ENCODE peak calls at places on chromosome X, in six cellular contexts. G is cardiac muscle cell, N is HCT116, F is tibial artery, C is left ventricle myocardium inferior, E is right cardiac atrium. B is an unnamed sample. For H3K4me1, the result is how much of the 10 kb centered on the place peaks cover.

GRCh38 chrX:80471582-80471981 is 51.3 kb downstream of the TENT5D start:
- DNase-seq in E (no peak), G (no peak), N (no peak), F (no peak), C (no peak), B (no peak)

GRCh38 chrX:2875798-2876399 is 47.2 kb downstream of the GYG2 start:
- DNase-seq in E (no peak), C (no peak), F (no peak), G (peak), N (no peak), B (no peak)

GRCh38 chrX:129549124-129549523 is 9.1 kb downstream of the OCRL start:
- DNase-seq in N (no peak), G (no peak), E (no peak), F (no peak), C (no peak), B (no peak)

GRCh38 chrX:88903989-88904718 is 157.1 kb downstream of the CPXCR1 start:
- DNase-seq in F (no peak), E (no peak), N (no peak), G (no peak), C (no peak), B (no peak)

GRCh38 chrX:554271-554670 is 76.3 kb upstream of the SHOX start:
- DNase-seq in E (no peak), C (no peak), F (no peak), N (no peak), G (no peak), B (no peak)

GRCh38 chrX:41118156-41118555 is 32.9 kb downstream of the USP9X start:
- DNase-seq in N (no peak), E (no peak), C (no peak), F (no peak), G (no peak), B (no peak)

GRCh38 chrX:69045616-69046345 is 119.5 kb downstream of the PJA1 start:
- DNase-seq in F (no peak), E (no peak), N (no peak), C (no peak), G (no peak), B (no peak)

GRCh38 chrX:104318330-104319009 is 63.7 kb upstream of the ESX1 start:
- DNase-seq in E (no peak), C (no peak), G (peak), F (no peak), N (peak), B (no peak)

GRCh38 chrX:2502668-2503519 is 2.1 kb upstream of the DHRSX start:
- DNase-seq in N (no peak), G (peak), F (no peak), C (no peak), E (no peak), B (peak)

GRCh38 chrX:151713859-151714258 is 2.0 kb upstream of the FATE1 start:
- DNase-seq in N (peak), C (no peak), F (no peak), E (no peak), G (peak), B (no peak)

GRCh38 chrX:155997436-155997835 is at the start of gene IL9R:
- DNase-seq in E (no peak), G (no peak), N (no peak), F (no peak), C (no peak), B (no peak)

GRCh38 chrX:21487832-21488231 is 113.6 kb downstream of the CNKSR2 start:
- DNase-seq in N (no peak), E (no peak), C (no peak), G (peak), F (no peak), B (no peak)

GRCh38 chrX:95318882-95319281 is 1365.8 kb upstream of the DIAPH2 start:
- DNase-seq in N (no peak), E (no peak), G (no peak), F (no peak), C (no peak), B (no peak)

GRCh38 chrX:3713937-3714434 is 537 bp upstream of the PRKX start:
- DNase-seq in E (no peak), C (no peak), N (no peak), F (no peak), G (no peak), B (no peak)

GRCh38 chrX:9515973-9516538 is 51.2 kb downstream of the TBL1X start:
- DNase-seq in N (no peak), E (no peak), G (peak), F (no peak), C (no peak), B (no peak)

GRCh38 chrX:87900320-87900908 is 382.8 kb downstream of the KLHL4 start:
- DNase-seq in N (no peak), F (no peak), C (no peak), G (no peak), E (no peak), B (no peak)

GRCh38 chrX:125150231-125150630 is 169.4 kb upstream of the TEX13C start:
- DNase-seq in E (no peak), G (no peak), F (no peak), C (no peak), N (no peak), B (no peak)

GRCh38 chrX:153878285-153878779 is 7.6 kb downstream of the L1CAM start:
- DNase-seq in N (no peak), E (no peak), C (no peak), F (no peak), G (no peak), B (no peak)

DNA sequence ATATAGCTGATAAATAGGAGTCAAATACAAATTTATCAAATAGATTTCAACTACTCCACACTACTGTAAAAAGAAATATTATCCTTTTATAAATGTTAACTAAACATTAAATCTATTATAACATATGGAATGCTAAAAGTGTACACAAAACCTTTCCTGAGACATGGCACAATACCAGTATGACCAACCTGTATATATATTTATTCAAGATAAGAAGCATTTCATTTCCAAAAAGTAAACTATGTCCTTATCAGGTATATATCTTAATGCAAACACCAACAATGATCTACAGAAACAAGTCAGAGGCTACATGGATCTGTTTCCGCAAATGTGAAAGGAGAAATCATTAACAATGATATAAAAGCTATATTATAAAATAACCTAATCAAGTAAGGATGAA is 37.8 kb downstream of the WNK3 start:
- DNase-seq in N (no peak), F (no peak), E (no peak), C (no peak), G (no peak), B (no peak)
- H3K4me3 ChIP-seq in N (no peak), F (no peak), E (no peak), C (no peak), G (no peak), B (no peak)

DNA sequence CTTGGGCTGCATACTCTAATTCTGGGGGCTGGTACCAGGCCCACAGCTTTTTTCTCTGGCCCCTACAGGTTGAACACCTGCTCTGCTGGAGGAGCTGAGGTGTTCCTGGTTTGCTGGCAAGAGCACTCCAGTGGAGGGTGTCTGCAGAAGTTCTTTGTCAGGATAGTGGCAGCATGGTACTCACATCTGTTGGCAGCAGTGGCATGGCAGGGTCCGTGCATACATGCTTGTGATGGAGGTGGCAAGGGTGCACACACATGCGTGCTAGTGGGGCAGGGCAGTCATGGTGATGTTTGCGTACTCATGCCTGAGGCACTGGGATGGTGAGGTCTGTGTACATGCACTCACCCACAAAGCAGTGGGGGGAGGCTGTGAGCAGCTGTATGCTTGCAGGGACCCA is 235.5 kb upstream of the KLF8 start:
- DNase-seq in E (no peak), N (no peak), F (no peak), G (no peak), C (no peak), B (no peak)
- H3K27ac ChIP-seq in E (no peak), N (no peak), F (no peak), G (no peak), C (no peak), B (no peak)

GRCh38 chrX:31499120-31499519 is 427.3 kb upstream of the FTHL17 start:
- DNase-seq in G (peak), N (no peak), F (no peak), E (no peak), C (no peak), B (no peak)

GRCh38 chrX:31500920-31501319 is 429.1 kb upstream of the FTHL17 start:
- DNase-seq in F (no peak), C (no peak), G (peak), N (no peak), E (no peak), B (no peak)

GRCh38 chrX:31497086-31497485 is 425.2 kb upstream of the FTHL17 start:
- DNase-seq in G (peak), E (no peak), C (no peak), F (no peak), N (no peak), B (no peak)
- H3K4me1 ChIP-seq in G (under half), E (under half), C (under half), F (under half), N (under half), B (under half)

GRCh38 chrX:93791304-93791703 is 117.3 kb downstream of the FAM133A start:
- DNase-seq in E (no peak), N (no peak), G (no peak), C (no peak), F (no peak), B (no peak)
- H3K4me3 ChIP-seq in E (no peak), N (no peak), G (no peak), C (no peak), F (no peak), B (no peak)

GRCh38 chrX:97374266-97374665 is 490.6 kb downstream of the RPA4 start:
- DNase-seq in E (no peak), N (no peak), C (no peak), F (no peak), G (no peak), B (no peak)
- H3K27ac ChIP-seq in E (no peak), N (no peak), C (no peak), F (no peak), G (no peak), B (peak)

GRCh38 chrX:19810370-19810769 is 77.0 kb downstream of the SH3KBP1 start:
- DNase-seq in F (no peak), N (no peak), E (no peak), C (no peak), G (no peak), B (no peak)
- H3K4me1 ChIP-seq in F (under half), N (under half), E (under half), C (under half), G (under half), B (under half)